ENCODE peak calls at places on chromosomes 4 and X, in eight cellular contexts. Z is mucosa of descending colon, K is upper lobe of left lung, L is AG09309, U is mesothelial cell of epicardium, I is HFFc6, C is PC-9, V is Calu3. D is an unnamed sample.

GRCh38 chrX:114162068-114162735 is 421.7 kb upstream of the HTR2C start:
- DNase-seq in C (no peak), L (no peak), K (no peak), V (peak; percentile 0), U (no peak), Z (no peak), I (no peak), D (no peak)

GRCh38 chr4:23484689-23485088 is 405.2 kb downstream of the PPARGC1A start:
- DNase-seq in I (no peak), C (no peak), L (no peak), V (no peak), Z (no peak), U (no peak), K (no peak), D (no peak)

GRCh38 chr4:140497776-140498636 is at the start of gene MGAT4D:
- DNase-seq in C (no peak), L (no peak), U (peak; percentile 54), I (no peak), K (no peak), V (peak; percentile 4), Z (peak; percentile 35), D (no peak)

GRCh38 chr4:138300616-138301015 is 58.5 kb upstream of the SLC7A11 start:
- DNase-seq in U (no peak), Z (no peak), I (no peak), C (no peak), K (no peak), L (no peak), V (no peak), D (no peak)

GRCh38 chr4:103303011-103303410 is 104.9 kb upstream of the CENPE start:
- DNase-seq in V (peak; percentile 15), Z (no peak), L (no peak), I (no peak), C (peak; percentile 7), K (no peak), U (no peak), D (no peak)

GRCh38 chrX:66638591-66639500 is at the start of gene EDA2R:
- DNase-seq in U (peak; percentile 39), L (peak; percentile 50), C (no peak), Z (no peak), V (no peak), K (peak; percentile 41), I (peak; percentile 88), D (no peak)

GRCh38 chr4:53196872-53197759 is 168.7 kb downstream of the SCFD2 start:
- DNase-seq in U (no peak), I (peak; percentile 73), V (peak; percentile 9), Z (no peak), C (no peak), K (no peak), L (peak; percentile 74), D (no peak)

GRCh38 chr4:95439896-95440295 is 108.9 kb downstream of the UNC5C start:
- DNase-seq in Z (no peak), I (no peak), K (no peak), U (no peak), V (no peak), C (no peak), L (no peak), D (no peak)

GRCh38 chr4:36332023-36332781 is 50.8 kb downstream of the DTHD1 start:
- DNase-seq in V (no peak), L (no peak), I (no peak), K (no peak), C (no peak), Z (no peak), U (no peak), D (no peak)

GRCh38 chr4:72112514-72113156 is 80.8 kb downstream of the NPFFR2 start:
- DNase-seq in U (no peak), C (no peak), V (peak; percentile 49), I (peak; percentile 23), L (no peak), Z (no peak), K (no peak), D (no peak)

GRCh38 chr4:164716901-164717300 is 37.0 kb upstream of the SMIM31 start:
- DNase-seq in I (no peak), L (no peak), V (no peak), K (no peak), Z (no peak), U (no peak), C (no peak), D (no peak)

GRCh38 chr4:73816814-73817213 is 19.7 kb upstream of the CXCL6 start:
- DNase-seq in C (peak; percentile 2), I (peak; percentile 24), K (no peak), Z (no peak), V (peak; percentile 49), L (peak; percentile 8), U (no peak), D (no peak)

GRCh38 chr4:173697840-173698239 is 167.8 kb upstream of the HAND2 start:
- DNase-seq in I (no peak), K (no peak), V (no peak), C (no peak), L (no peak), U (no peak), Z (no peak), D (no peak)

GRCh38 chr4:159280442-159281172 is 177.7 kb downstream of the RAPGEF2 start:
- DNase-seq in K (no peak), L (no peak), I (no peak), Z (peak; percentile 34), C (no peak), V (no peak), U (no peak), D (no peak)

GRCh38 chr4:82428526-82428968 is 1.7 kb downstream of the HNRNPDL start:
- DNase-seq in Z (no peak), L (no peak), K (no peak), U (no peak), C (no peak), I (no peak), V (no peak), D (no peak)

GRCh38 chr4:137420901-137421384 is 111.4 kb downstream of the PCDH18 start:
- DNase-seq in Z (no peak), U (no peak), I (no peak), V (no peak), C (no peak), L (no peak), K (no peak), D (no peak)

GRCh38 chrX:139823806-139824205 is 109.0 kb downstream of the ATP11C start:
- DNase-seq in L (no peak), K (no peak), I (no peak), C (no peak), V (no peak), Z (no peak), U (no peak), D (no peak)

GRCh38 chr4:70713453-70714026 is 8.2 kb upstream of the RUFY3 start:
- DNase-seq in C (no peak), U (no peak), V (no peak), K (no peak), L (no peak), Z (no peak), I (no peak), D (no peak)

GRCh38 chrX:36344301-36344700 is 424.8 kb downstream of the CFAP47 start:
- DNase-seq in K (no peak), L (no peak), I (no peak), U (no peak), V (no peak), Z (no peak), C (no peak), D (no peak)

GRCh38 chr4:87498446-87498900 is 30.7 kb downstream of the SPARCL1 start:
- DNase-seq in K (no peak), V (no peak), Z (no peak), U (no peak), C (no peak), L (peak; percentile 28), I (peak; percentile 54), D (no peak)

GRCh38 chr4:19304028-19304427 is 947.7 kb upstream of the SLIT2 start:
- DNase-seq in Z (no peak), U (no peak), L (no peak), I (peak; percentile 17), C (no peak), K (no peak), V (no peak), D (no peak)

GRCh38 chrX:9471571-9471985 is 6.7 kb downstream of the TBL1X start:
- DNase-seq in I (no peak), V (no peak), L (no peak), U (no peak), Z (no peak), K (no peak), C (no peak), D (no peak)

GRCh38 chr4:11483076-11483475 is 54.4 kb upstream of the HS3ST1 start:
- DNase-seq in L (no peak), Z (no peak), U (no peak), C (no peak), K (no peak), I (no peak), V (no peak), D (no peak)

GRCh38 chr4:156983366-156983765 is 11.8 kb upstream of the PDGFC start:
- DNase-seq in Z (no peak), C (no peak), U (no peak), I (peak; percentile 47), V (no peak), L (no peak), K (no peak), D (no peak)
- TF ChIP-seq CTCF in Z (no peak), C (peak; percentile 56), U (no peak), I (peak; percentile 82), V (peak; percentile 22), L (peak; percentile 54), K (peak; percentile 27), D (peak; percentile 56)

DNA sequence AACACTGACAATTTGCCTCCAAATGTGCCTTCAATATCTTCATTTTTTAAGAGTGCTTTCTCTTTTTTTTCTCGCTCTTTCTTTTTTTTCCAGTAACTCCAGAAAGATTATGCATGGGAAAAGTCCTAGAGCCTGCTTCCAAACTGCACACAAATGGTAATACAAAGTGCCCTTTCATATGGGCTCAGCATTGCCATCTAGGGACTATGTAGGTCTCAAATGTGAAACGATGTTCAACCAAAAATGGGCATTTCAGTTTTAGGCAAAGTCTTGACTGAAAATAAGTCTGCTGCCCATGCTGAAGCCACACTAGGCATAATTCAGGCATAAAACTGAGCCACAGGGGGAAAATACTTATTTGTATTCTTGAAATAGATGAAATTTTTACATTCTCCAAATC is 65.6 kb downstream of the SYNPO2 start:
- DNase-seq in V (no peak), C (no peak), U (no peak), K (no peak), L (no peak), I (peak; percentile 32), Z (no peak), D (no peak)
- TF ChIP-seq CTCF in V (no peak), C (no peak), U (no peak), K (no peak), L (peak; percentile 51), I (peak; percentile 58), Z (no peak), D (peak; percentile 17)

GRCh38 chr4:163623787-163624186 is 129.3 kb downstream of the TMA16 start:
- DNase-seq in U (no peak), L (no peak), C (no peak), V (no peak), K (no peak), I (no peak), Z (no peak), D (no peak)
- TF ChIP-seq CTCF in U (no peak), L (no peak), C (no peak), V (no peak), K (no peak), I (no peak), Z (no peak), D (no peak)

DNA sequence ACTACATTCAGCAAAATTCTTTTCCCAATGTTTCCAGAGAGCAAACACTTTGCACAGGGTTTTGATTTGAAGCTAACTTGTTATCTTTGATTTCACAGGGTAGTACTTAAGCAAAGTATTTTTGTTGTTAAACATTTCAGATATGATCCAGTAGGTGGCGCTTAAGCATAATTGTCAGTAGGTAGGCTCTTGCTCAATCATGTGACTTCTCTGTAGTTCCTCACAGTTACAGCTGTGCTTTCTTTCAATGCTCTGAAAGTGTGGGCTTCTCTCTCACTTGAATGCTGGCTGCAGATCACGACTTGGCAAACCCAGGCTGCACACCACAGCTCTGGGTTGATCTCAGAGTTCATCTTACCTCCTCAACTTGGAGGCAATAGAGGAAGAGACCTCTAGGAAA is 1016.5 kb downstream of the SH3BGRL start:
- DNase-seq in L (no peak), U (no peak), V (no peak), C (no peak), Z (no peak), I (no peak), K (no peak), D (no peak)
- TF ChIP-seq CTCF in L (peak; percentile 15), U (peak; percentile 65), V (peak; percentile 28), C (peak; percentile 69), Z (no peak), I (peak; percentile 39), K (peak; percentile 41), D (no peak)

D was measured in esophagus squamous epithelium.